ENCODE peak calls at places on chromosomes 12 and 14, in five cellular contexts. One of them, this sample, is unnamed.

GRCh38 chr12:4771172-4771959 is 51.2 kb downstream of the GALNT8 start:
- DNase-seq in transverse colon: no peak
- DNase-seq in A549: no peak
- DNase-seq in SK-N-SH: no peak
- DNase-seq in K562: no peak
- DNase-seq in this sample: no peak

GRCh38 chr12:132513458-132514135 is 23.6 kb downstream of the FBRSL1 start:
- DNase-seq in transverse colon: no peak
- DNase-seq in A549: no peak
- DNase-seq in SK-N-SH: no peak
- DNase-seq in K562: no peak
- DNase-seq in this sample: no peak

GRCh38 chr14:90551070-90551704 is 154.4 kb downstream of the CALM1 start:
- DNase-seq in transverse colon: no peak
- DNase-seq in A549: no peak
- DNase-seq in SK-N-SH: no peak
- DNase-seq in K562: no peak
- DNase-seq in this sample: no peak

GRCh38 chr12:104790296-104791125 is 167.6 kb downstream of the SLC41A2 start:
- DNase-seq in transverse colon: peak
- DNase-seq in A549: peak
- DNase-seq in SK-N-SH: peak
- DNase-seq in K562: peak
- DNase-seq in this sample: peak

GRCh38 chr14:71086571-71086970 is 179.3 kb downstream of the PCNX1 start:
- DNase-seq in transverse colon: no peak
- DNase-seq in A549: no peak
- DNase-seq in SK-N-SH: no peak
- DNase-seq in K562: no peak
- DNase-seq in this sample: no peak

GRCh38 chr12:52759695-52760094 is 17.4 kb downstream of the KRT76 start:
- DNase-seq in transverse colon: no peak
- DNase-seq in A549: peak
- DNase-seq in SK-N-SH: no peak
- DNase-seq in K562: no peak
- DNase-seq in this sample: no peak

GRCh38 chr14:103031956-103032355 is 25.4 kb downstream of the CDC42BPB start:
- DNase-seq in transverse colon: peak
- DNase-seq in A549: peak
- DNase-seq in SK-N-SH: peak
- DNase-seq in K562: no peak
- DNase-seq in this sample: peak

GRCh38 chr14:54572316-54572715 is 5.4 kb downstream of the SAMD4A start:
- DNase-seq in transverse colon: no peak
- DNase-seq in A549: peak
- DNase-seq in SK-N-SH: peak
- DNase-seq in K562: peak
- DNase-seq in this sample: no peak

GRCh38 chr12:50845021-50845647 is 2.4 kb downstream of the TMPRSS12 start:
- DNase-seq in transverse colon: no peak
- DNase-seq in A549: no peak
- DNase-seq in SK-N-SH: no peak
- DNase-seq in K562: no peak
- DNase-seq in this sample: no peak

DNA sequence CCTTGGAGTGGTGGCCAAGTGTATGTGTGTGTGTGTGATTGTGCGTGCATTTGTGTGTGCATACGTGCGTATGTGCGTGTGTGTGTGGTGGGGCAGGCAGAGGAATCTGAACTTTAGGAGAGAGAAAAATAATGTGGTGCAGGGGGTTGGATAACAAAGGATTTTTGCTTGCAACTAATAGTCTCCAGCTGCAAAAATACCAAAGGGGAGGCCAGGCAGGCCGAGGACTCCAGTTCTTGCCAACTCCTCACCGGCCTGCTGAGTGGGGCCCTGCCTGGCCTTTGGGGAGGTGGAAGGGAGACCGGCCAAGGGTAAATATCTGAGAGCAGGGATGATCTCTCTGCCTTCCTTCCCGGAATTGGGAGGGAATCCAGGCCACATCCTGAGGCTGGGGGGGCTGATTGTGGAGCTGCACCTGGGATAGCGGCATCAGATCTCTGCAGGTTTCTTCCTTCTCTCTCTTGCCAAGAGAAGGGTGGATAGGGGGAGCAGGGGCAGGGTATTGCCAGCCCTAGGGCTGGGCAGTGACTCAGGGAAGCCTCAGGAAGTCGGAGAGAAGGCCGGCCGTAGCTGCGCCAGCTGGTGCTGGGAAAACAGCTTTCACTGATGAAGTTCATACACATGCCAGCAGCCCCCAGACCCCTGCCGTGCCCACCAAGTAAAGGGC is 4.5 kb upstream of the LRP1-AS start:
- DNase-seq in transverse colon: no peak
- DNase-seq in A549: no peak
- DNase-seq in SK-N-SH: peak
- DNase-seq in K562: no peak
- DNase-seq in this sample: no peak
- TF ChIP-seq CTCF in transverse colon: no peak
- TF ChIP-seq CTCF in A549: no peak
- TF ChIP-seq CTCF in SK-N-SH: no peak
- TF ChIP-seq CTCF in K562: no peak
- TF ChIP-seq CTCF in this sample: no peak

GRCh38 chr14:81247271-81247766 is 26.6 kb upstream of the GTF2A1 start:
- DNase-seq in transverse colon: no peak
- DNase-seq in A549: no peak
- DNase-seq in SK-N-SH: no peak
- DNase-seq in K562: no peak
- DNase-seq in this sample: peak

GRCh38 chr14:81243499-81243898 is 22.7 kb upstream of the GTF2A1 start:
- DNase-seq in transverse colon: no peak
- DNase-seq in A549: no peak
- DNase-seq in SK-N-SH: no peak
- DNase-seq in K562: no peak
- DNase-seq in this sample: no peak

GRCh38 chr14:81252278-81252677 is 31.5 kb upstream of the GTF2A1 start:
- DNase-seq in transverse colon: no peak
- DNase-seq in A549: no peak
- DNase-seq in SK-N-SH: no peak
- DNase-seq in K562: no peak
- DNase-seq in this sample: no peak

GRCh38 chr14:81245771-81246170 is 25.0 kb upstream of the GTF2A1 start:
- DNase-seq in transverse colon: no peak
- DNase-seq in A549: no peak
- DNase-seq in SK-N-SH: no peak
- DNase-seq in K562: no peak
- DNase-seq in this sample: no peak

GRCh38 chr14:81246561-81247270 is 26.0 kb upstream of the GTF2A1 start:
- DNase-seq in transverse colon: no peak
- DNase-seq in A549: no peak
- DNase-seq in SK-N-SH: no peak
- DNase-seq in K562: no peak
- DNase-seq in this sample: no peak
- TF ChIP-seq EP300 in transverse colon: no peak
- TF ChIP-seq EP300 in A549: no peak
- TF ChIP-seq EP300 in SK-N-SH: no peak
- TF ChIP-seq EP300 in K562: no peak
- TF ChIP-seq EP300 in this sample: no peak

GRCh38 chr14:68960123-68960522 is 19.0 kb downstream of the ACTN1 start:
- DNase-seq in transverse colon: no peak
- DNase-seq in A549: no peak
- DNase-seq in SK-N-SH: no peak
- DNase-seq in K562: no peak
- DNase-seq in this sample: no peak

GRCh38 chr14:68958553-68958952 is 20.5 kb downstream of the ACTN1 start:
- DNase-seq in transverse colon: no peak
- DNase-seq in A549: no peak
- DNase-seq in SK-N-SH: no peak
- DNase-seq in K562: no peak
- DNase-seq in this sample: no peak

GRCh38 chr14:68956728-68957127 is 22.4 kb downstream of the ACTN1 start:
- DNase-seq in transverse colon: no peak
- DNase-seq in A549: no peak
- DNase-seq in SK-N-SH: no peak
- DNase-seq in K562: no peak
- DNase-seq in this sample: no peak

GRCh38 chr14:68959035-68959434 is 20.1 kb downstream of the ACTN1 start:
- DNase-seq in transverse colon: no peak
- DNase-seq in A549: no peak
- DNase-seq in SK-N-SH: no peak
- DNase-seq in K562: no peak
- DNase-seq in this sample: no peak

DNA sequence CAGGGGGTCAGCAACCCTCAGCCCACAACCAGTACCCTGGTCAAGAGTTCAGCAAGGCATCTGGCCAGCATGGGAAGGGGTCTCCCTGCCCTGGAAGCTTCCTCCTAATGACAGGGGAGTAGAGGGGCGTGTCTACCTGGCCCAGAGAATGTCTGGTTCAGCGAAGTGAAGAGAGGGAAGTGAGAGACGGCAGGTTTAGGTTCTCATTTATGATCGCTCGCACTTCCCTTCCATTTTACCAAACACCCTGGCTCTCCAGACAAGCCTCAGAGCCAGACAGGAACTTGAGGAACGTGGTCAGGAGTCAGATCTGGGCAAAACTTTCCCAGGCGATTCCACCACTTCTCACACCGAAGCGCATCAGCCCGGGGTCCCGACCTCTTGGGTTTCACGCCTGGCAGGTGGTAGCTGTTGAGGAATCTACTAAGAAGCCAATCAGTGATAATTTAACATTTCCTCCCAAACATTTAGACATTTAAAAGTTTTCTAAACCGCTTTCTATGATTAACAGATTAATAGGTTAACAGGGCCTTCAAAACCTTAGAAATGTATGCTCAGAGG is 21.3 kb downstream of the ACTN1 start:
- DNase-seq in transverse colon: no peak
- DNase-seq in A549: no peak
- DNase-seq in SK-N-SH: no peak
- DNase-seq in K562: no peak
- DNase-seq in this sample: no peak
- H3K27ac ChIP-seq in transverse colon: peak
- H3K27ac ChIP-seq in A549: peak
- H3K27ac ChIP-seq in SK-N-SH: peak
- H3K27ac ChIP-seq in K562: no peak
- H3K27ac ChIP-seq in this sample: peak

DNA sequence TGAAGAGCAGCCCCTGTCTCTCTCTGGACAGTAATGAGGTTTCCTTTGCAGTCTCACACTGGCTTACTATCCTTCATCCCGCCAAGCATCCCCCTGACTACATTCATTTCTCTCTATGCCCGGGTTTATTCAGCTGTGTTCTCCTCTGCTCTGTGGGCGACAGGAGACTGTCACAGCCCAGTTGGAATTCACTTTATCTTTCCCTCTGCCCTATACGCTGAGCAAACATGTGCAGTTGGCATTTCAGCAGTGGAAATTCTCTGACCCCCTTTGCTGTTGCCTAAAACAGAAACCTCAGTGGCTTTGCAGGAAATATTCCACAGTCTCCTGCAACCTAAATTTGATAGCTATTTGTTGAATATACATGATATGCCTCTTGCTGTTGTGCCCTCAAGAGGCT is 83.5 kb upstream of the MAX start:
- DNase-seq in transverse colon: no peak
- DNase-seq in A549: no peak
- DNase-seq in SK-N-SH: no peak
- DNase-seq in K562: no peak
- DNase-seq in this sample: no peak
- TF ChIP-seq CTCF in transverse colon: no peak
- TF ChIP-seq CTCF in A549: no peak
- TF ChIP-seq CTCF in SK-N-SH: no peak
- TF ChIP-seq CTCF in K562: no peak
- TF ChIP-seq CTCF in this sample: no peak

DNA sequence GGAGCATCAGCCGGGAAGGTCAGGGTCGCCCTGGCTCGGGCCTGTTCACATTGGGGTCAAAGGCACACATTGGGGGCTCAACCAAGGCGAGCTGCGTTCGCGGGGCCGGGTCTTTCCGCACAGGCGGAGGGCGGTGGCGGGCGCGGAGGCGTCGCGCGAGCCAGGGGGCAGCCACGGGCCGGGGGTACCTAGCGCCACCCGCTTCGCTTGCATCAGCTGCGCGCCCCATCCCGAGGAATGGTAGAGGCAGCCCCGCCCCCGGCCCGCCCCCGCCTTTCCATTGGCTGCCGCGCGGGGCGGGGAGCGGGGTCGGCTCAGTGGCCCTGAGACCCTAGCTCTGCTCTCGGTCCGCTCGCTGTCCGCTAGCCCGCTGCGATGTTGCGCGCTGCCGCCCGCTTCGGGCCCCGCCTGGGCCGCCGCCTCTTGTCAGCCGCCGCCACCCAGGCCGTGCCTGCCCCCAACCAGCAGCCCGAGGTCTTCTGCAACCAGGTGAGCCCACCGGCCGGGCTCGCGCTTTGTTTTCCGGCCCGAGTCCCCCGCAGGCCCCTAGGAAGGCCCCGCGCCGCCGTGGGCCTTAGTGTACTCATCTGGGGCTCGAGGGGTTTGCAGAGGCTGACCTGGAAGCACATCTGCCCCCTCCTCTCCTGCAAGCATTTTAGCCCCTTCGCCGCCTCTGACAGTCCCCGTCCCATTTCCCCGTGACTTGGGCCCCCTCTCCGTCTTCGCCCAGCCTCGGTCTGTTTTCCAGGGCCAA is at the start of gene ALDH2:
- DNase-seq in transverse colon: peak
- DNase-seq in A549: peak
- DNase-seq in SK-N-SH: peak
- DNase-seq in K562: peak
- DNase-seq in this sample: peak
- TF ChIP-seq EP300 in transverse colon: no peak
- TF ChIP-seq EP300 in A549: no peak
- TF ChIP-seq EP300 in SK-N-SH: no peak
- TF ChIP-seq EP300 in K562: no peak
- TF ChIP-seq EP300 in this sample: no peak

GRCh38 chr14:104799657-104800599 is 973 bp upstream of the ZBTB42 start:
- DNase-seq in transverse colon: peak
- DNase-seq in A549: no peak
- DNase-seq in SK-N-SH: peak
- DNase-seq in K562: peak
- DNase-seq in this sample: peak

GRCh38 chr14:104798300-104799238 is 2.3 kb upstream of the ZBTB42 start:
- DNase-seq in transverse colon: no peak
- DNase-seq in A549: no peak
- DNase-seq in SK-N-SH: no peak
- DNase-seq in K562: no peak
- DNase-seq in this sample: no peak

GRCh38 chr14:104800600-104801283 is at the start of gene ZBTB42:
- DNase-seq in transverse colon: peak
- DNase-seq in A549: no peak
- DNase-seq in SK-N-SH: peak
- DNase-seq in K562: no peak
- DNase-seq in this sample: peak

GRCh38 chr14:104797112-104798044 is 1.8 kb upstream of the AKT1 start:
- DNase-seq in transverse colon: peak
- DNase-seq in A549: peak
- DNase-seq in SK-N-SH: no peak
- DNase-seq in K562: no peak
- DNase-seq in this sample: peak

GRCh38 chr14:104799239-104799599 is 1.7 kb upstream of the ZBTB42 start:
- DNase-seq in transverse colon: no peak
- DNase-seq in A549: no peak
- DNase-seq in SK-N-SH: no peak
- DNase-seq in K562: no peak
- DNase-seq in this sample: no peak
- H3K27ac ChIP-seq in transverse colon: peak
- H3K27ac ChIP-seq in A549: peak
- H3K27ac ChIP-seq in SK-N-SH: no peak
- H3K27ac ChIP-seq in K562: peak
- H3K27ac ChIP-seq in this sample: peak

This sample was measured in stomach.